ENCODE peak calls at places on chromosome 1, in eight cellular contexts. One of them, this sample, is unnamed.

GRCh38 chr1:1422465-1423244 is 1.6 kb upstream of the ANKRD65 start:
- DNase-seq in fibroblast of gingiva: no peak
- DNase-seq in activated CD8-positive, alpha-beta memory T cell treated with anti-CD3 and anti-CD28 coated beads, Interleukin-2, amount 50 U/mL, for 4 hours: no peak
- DNase-seq in AML-193: no peak
- DNase-seq in NCI-H1092 treated with DMSO at 0.1 percent for 48 hours: no peak
- DNase-seq in endothelial cell: no peak
- DNase-seq in vagina: no peak
- DNase-seq in hepatocyte: no peak
- DNase-seq in this sample: no peak

GRCh38 chr1:54309631-54310366 is 96.4 kb downstream of the SSBP3 start:
- DNase-seq in hepatocyte: no peak
- DNase-seq in fibroblast of gingiva: no peak
- DNase-seq in endothelial cell: no peak
- DNase-seq in vagina: no peak
- DNase-seq in activated CD8-positive, alpha-beta memory T cell treated with anti-CD3 and anti-CD28 coated beads, Interleukin-2, amount 50 U/mL, for 4 hours: no peak
- DNase-seq in AML-193: no peak
- DNase-seq in NCI-H1092 treated with DMSO at 0.1 percent for 48 hours: peak; percentile 5
- DNase-seq in this sample: no peak

GRCh38 chr1:62424412-62424811 is 12.4 kb upstream of the USP1 start:
- DNase-seq in activated CD8-positive, alpha-beta memory T cell treated with anti-CD3 and anti-CD28 coated beads, Interleukin-2, amount 50 U/mL, for 4 hours: no peak
- DNase-seq in NCI-H1092 treated with DMSO at 0.1 percent for 48 hours: no peak
- DNase-seq in fibroblast of gingiva: no peak
- DNase-seq in endothelial cell: no peak
- DNase-seq in AML-193: no peak
- DNase-seq in vagina: no peak
- DNase-seq in hepatocyte: no peak
- DNase-seq in this sample: no peak

GRCh38 chr1:84698151-84698651 is 7.9 kb upstream of the SSX2IP start:
- DNase-seq in vagina: no peak
- DNase-seq in AML-193: no peak
- DNase-seq in NCI-H1092 treated with DMSO at 0.1 percent for 48 hours: no peak
- DNase-seq in endothelial cell: no peak
- DNase-seq in fibroblast of gingiva: peak; percentile 89
- DNase-seq in hepatocyte: peak; percentile 62
- DNase-seq in activated CD8-positive, alpha-beta memory T cell treated with anti-CD3 and anti-CD28 coated beads, Interleukin-2, amount 50 U/mL, for 4 hours: no peak
- DNase-seq in this sample: no peak

GRCh38 chr1:46284597-46285564 is 18.5 kb downstream of the LRRC41 start:
- DNase-seq in vagina: no peak
- DNase-seq in NCI-H1092 treated with DMSO at 0.1 percent for 48 hours: no peak
- DNase-seq in endothelial cell: no peak
- DNase-seq in fibroblast of gingiva: peak; percentile 23
- DNase-seq in hepatocyte: peak; percentile 26
- DNase-seq in activated CD8-positive, alpha-beta memory T cell treated with anti-CD3 and anti-CD28 coated beads, Interleukin-2, amount 50 U/mL, for 4 hours: no peak
- DNase-seq in AML-193: no peak
- DNase-seq in this sample: no peak

GRCh38 chr1:173478099-173478555 is 992 bp downstream of the PRDX6 start:
- DNase-seq in NCI-H1092 treated with DMSO at 0.1 percent for 48 hours: no peak
- DNase-seq in AML-193: peak; percentile 11
- DNase-seq in endothelial cell: peak; percentile 23
- DNase-seq in activated CD8-positive, alpha-beta memory T cell treated with anti-CD3 and anti-CD28 coated beads, Interleukin-2, amount 50 U/mL, for 4 hours: no peak
- DNase-seq in hepatocyte: peak; percentile 72
- DNase-seq in fibroblast of gingiva: peak; percentile 81
- DNase-seq in vagina: no peak
- DNase-seq in this sample: no peak

GRCh38 chr1:68370101-68370915 is 79.4 kb downstream of the RPE65 start:
- DNase-seq in endothelial cell: no peak
- DNase-seq in NCI-H1092 treated with DMSO at 0.1 percent for 48 hours: no peak
- DNase-seq in fibroblast of gingiva: no peak
- DNase-seq in activated CD8-positive, alpha-beta memory T cell treated with anti-CD3 and anti-CD28 coated beads, Interleukin-2, amount 50 U/mL, for 4 hours: no peak
- DNase-seq in hepatocyte: no peak
- DNase-seq in vagina: no peak
- DNase-seq in AML-193: no peak
- DNase-seq in this sample: no peak

GRCh38 chr1:15500184-15500958 is 23.6 kb downstream of the CASP9 start:
- DNase-seq in activated CD8-positive, alpha-beta memory T cell treated with anti-CD3 and anti-CD28 coated beads, Interleukin-2, amount 50 U/mL, for 4 hours: no peak
- DNase-seq in NCI-H1092 treated with DMSO at 0.1 percent for 48 hours: no peak
- DNase-seq in AML-193: no peak
- DNase-seq in hepatocyte: no peak
- DNase-seq in endothelial cell: no peak
- DNase-seq in vagina: no peak
- DNase-seq in fibroblast of gingiva: no peak
- DNase-seq in this sample: no peak

GRCh38 chr1:92476071-92476607 is 10.6 kb downstream of the GFI1 start:
- DNase-seq in NCI-H1092 treated with DMSO at 0.1 percent for 48 hours: no peak
- DNase-seq in activated CD8-positive, alpha-beta memory T cell treated with anti-CD3 and anti-CD28 coated beads, Interleukin-2, amount 50 U/mL, for 4 hours: peak; percentile 67
- DNase-seq in hepatocyte: no peak
- DNase-seq in AML-193: peak; percentile 83
- DNase-seq in vagina: no peak
- DNase-seq in endothelial cell: no peak
- DNase-seq in fibroblast of gingiva: no peak
- DNase-seq in this sample: no peak

GRCh38 chr1:53182111-53182593 is 14.5 kb upstream of the CPT2 start:
- DNase-seq in NCI-H1092 treated with DMSO at 0.1 percent for 48 hours: peak; percentile 50
- DNase-seq in endothelial cell: peak; percentile 82
- DNase-seq in AML-193: peak; percentile 57
- DNase-seq in vagina: no peak
- DNase-seq in activated CD8-positive, alpha-beta memory T cell treated with anti-CD3 and anti-CD28 coated beads, Interleukin-2, amount 50 U/mL, for 4 hours: peak; percentile 81
- DNase-seq in hepatocyte: peak; percentile 88
- DNase-seq in fibroblast of gingiva: peak; percentile 52
- DNase-seq in this sample: peak; percentile 46

GRCh38 chr1:178283409-178283808 is 189.5 kb downstream of the RASAL2 start:
- DNase-seq in endothelial cell: peak; percentile 42
- DNase-seq in vagina: no peak
- DNase-seq in AML-193: no peak
- DNase-seq in hepatocyte: no peak
- DNase-seq in fibroblast of gingiva: no peak
- DNase-seq in NCI-H1092 treated with DMSO at 0.1 percent for 48 hours: no peak
- DNase-seq in activated CD8-positive, alpha-beta memory T cell treated with anti-CD3 and anti-CD28 coated beads, Interleukin-2, amount 50 U/mL, for 4 hours: no peak
- DNase-seq in this sample: no peak

GRCh38 chr1:22652881-22653316 is at the start of gene C1QB:
- DNase-seq in hepatocyte: no peak
- DNase-seq in NCI-H1092 treated with DMSO at 0.1 percent for 48 hours: no peak
- DNase-seq in endothelial cell: no peak
- DNase-seq in vagina: no peak
- DNase-seq in activated CD8-positive, alpha-beta memory T cell treated with anti-CD3 and anti-CD28 coated beads, Interleukin-2, amount 50 U/mL, for 4 hours: no peak
- DNase-seq in fibroblast of gingiva: no peak
- DNase-seq in AML-193: no peak
- DNase-seq in this sample: no peak

GRCh38 chr1:56441586-56441985 is 137.8 kb downstream of the PLPP3 start:
- DNase-seq in endothelial cell: no peak
- DNase-seq in fibroblast of gingiva: no peak
- DNase-seq in hepatocyte: no peak
- DNase-seq in activated CD8-positive, alpha-beta memory T cell treated with anti-CD3 and anti-CD28 coated beads, Interleukin-2, amount 50 U/mL, for 4 hours: no peak
- DNase-seq in AML-193: no peak
- DNase-seq in vagina: no peak
- DNase-seq in NCI-H1092 treated with DMSO at 0.1 percent for 48 hours: no peak
- DNase-seq in this sample: no peak